ENCODE peak calls at places on chromosomes 4 and X, in six cellular contexts. One of them, this sample, is unnamed.

GRCh38 chr4:19030536-19030935 is 1009.0 kb upstream of the LCORL start:
- DNase-seq in NCI-H774: no peak
- DNase-seq in lung: no peak
- DNase-seq in nephron progenitor cell: no peak
- DNase-seq in foreskin fibroblast: no peak
- DNase-seq in HTR-8/SVneo: no peak
- DNase-seq in this sample: no peak

GRCh38 chrX:17692709-17693346 is 44.5 kb upstream of the SCML1 start:
- DNase-seq in NCI-H774: no peak
- DNase-seq in lung: no peak
- DNase-seq in nephron progenitor cell: peak
- DNase-seq in foreskin fibroblast: peak
- DNase-seq in HTR-8/SVneo: peak
- DNase-seq in this sample: peak

GRCh38 chr4:18278244-18278643 is 256.7 kb upstream of the LCORL start:
- DNase-seq in NCI-H774: no peak
- DNase-seq in lung: no peak
- DNase-seq in nephron progenitor cell: no peak
- DNase-seq in foreskin fibroblast: no peak
- DNase-seq in HTR-8/SVneo: no peak
- DNase-seq in this sample: no peak

GRCh38 chr4:67035501-67035900 is 509.8 kb downstream of the CENPC start:
- DNase-seq in NCI-H774: no peak
- DNase-seq in lung: no peak
- DNase-seq in nephron progenitor cell: no peak
- DNase-seq in foreskin fibroblast: no peak
- DNase-seq in HTR-8/SVneo: peak
- DNase-seq in this sample: no peak

GRCh38 chr4:70133473-70133872 is 20.6 kb upstream of the PRR27 start:
- DNase-seq in NCI-H774: no peak
- DNase-seq in lung: no peak
- DNase-seq in nephron progenitor cell: no peak
- DNase-seq in foreskin fibroblast: no peak
- DNase-seq in HTR-8/SVneo: no peak
- DNase-seq in this sample: peak

GRCh38 chr4:2340272-2341061 is 78.0 kb downstream of the ZFYVE28 start:
- DNase-seq in NCI-H774: no peak
- DNase-seq in lung: peak
- DNase-seq in nephron progenitor cell: no peak
- DNase-seq in foreskin fibroblast: no peak
- DNase-seq in HTR-8/SVneo: no peak
- DNase-seq in this sample: no peak

GRCh38 chr4:57910151-57910550 is 800.0 kb upstream of the IGFBP7 start:
- DNase-seq in NCI-H774: no peak
- DNase-seq in lung: no peak
- DNase-seq in nephron progenitor cell: no peak
- DNase-seq in foreskin fibroblast: no peak
- DNase-seq in HTR-8/SVneo: no peak
- DNase-seq in this sample: peak

GRCh38 chr4:31455612-31456011 is 735.4 kb downstream of the PCDH7 start:
- DNase-seq in NCI-H774: no peak
- DNase-seq in lung: no peak
- DNase-seq in nephron progenitor cell: no peak
- DNase-seq in foreskin fibroblast: no peak
- DNase-seq in HTR-8/SVneo: no peak
- DNase-seq in this sample: no peak

GRCh38 chr4:84751707-84752106 is 168.8 kb downstream of the CDS1 start:
- DNase-seq in NCI-H774: no peak
- DNase-seq in lung: no peak
- DNase-seq in nephron progenitor cell: no peak
- DNase-seq in foreskin fibroblast: no peak
- DNase-seq in HTR-8/SVneo: no peak
- DNase-seq in this sample: no peak

GRCh38 chr4:102723511-102723910 is 37.3 kb downstream of the MANBA start:
- DNase-seq in NCI-H774: no peak
- DNase-seq in lung: no peak
- DNase-seq in nephron progenitor cell: no peak
- DNase-seq in foreskin fibroblast: no peak
- DNase-seq in HTR-8/SVneo: no peak
- DNase-seq in this sample: no peak

GRCh38 chr4:112196446-112196845 is 35.1 kb upstream of the AP1AR start:
- DNase-seq in NCI-H774: no peak
- DNase-seq in lung: no peak
- DNase-seq in nephron progenitor cell: no peak
- DNase-seq in foreskin fibroblast: no peak
- DNase-seq in HTR-8/SVneo: no peak
- DNase-seq in this sample: no peak

GRCh38 chrX:64975491-64975890 is 759 bp downstream of the ZC4H2 start:
- DNase-seq in NCI-H774: no peak
- DNase-seq in lung: no peak
- DNase-seq in nephron progenitor cell: peak
- DNase-seq in foreskin fibroblast: peak
- DNase-seq in HTR-8/SVneo: no peak
- DNase-seq in this sample: peak

GRCh38 chr4:68865178-68865638 is 49.4 kb downstream of the UGT2B10 start:
- DNase-seq in NCI-H774: no peak
- DNase-seq in lung: no peak
- DNase-seq in nephron progenitor cell: no peak
- DNase-seq in foreskin fibroblast: no peak
- DNase-seq in HTR-8/SVneo: no peak
- DNase-seq in this sample: no peak